ENCODE peak calls at places on chromosomes 11 and 22, in four cellular contexts. G is memory B cell; H is bronchial epithelial cell; Y is activated CD8-positive, alpha-beta memory T cell treated with anti-CD3 and anti-CD28 coated beads for 24 hours. J is an unnamed sample.

GRCh38 chr11:85310479-85310878 is 316.7 kb downstream of the DLG2 start:
- DNase-seq in G (no peak), H (no peak), Y (no peak), J (no peak)

GRCh38 chr11:64868904-64869570 is 9.4 kb downstream of the EHD1 start:
- DNase-seq in G (no peak), H (peak; percentile 92), Y (peak; percentile 77), J (peak; percentile 97)

GRCh38 chr22:17300926-17301325 is 68.3 kb upstream of the CECR2 start:
- DNase-seq in G (no peak), H (no peak), Y (no peak), J (no peak)

GRCh38 chr11:33086017-33086416 is 46.6 kb downstream of the TCP11L1 start:
- DNase-seq in G (no peak), H (no peak), Y (no peak), J (no peak)

GRCh38 chr22:17634696-17635095 is 3.9 kb upstream of the BCL2L13 start:
- DNase-seq in G (no peak), H (no peak), Y (no peak), J (no peak)

GRCh38 chr11:61327669-61328071 is 5.2 kb downstream of the DDB1 start:
- DNase-seq in G (no peak), H (no peak), Y (no peak), J (no peak)

GRCh38 chr22:21047035-21047661 is 1.4 kb downstream of the LRRC74B start:
- DNase-seq in G (no peak), H (no peak), Y (no peak), J (no peak)

GRCh38 chr11:35804446-35805040 is 139.3 kb upstream of the LDLRAD3 start:
- DNase-seq in G (no peak), H (no peak), Y (no peak), J (no peak)

GRCh38 chr11:65652511-65653228 is 10.0 kb downstream of the RELA start:
- DNase-seq in G (peak; percentile 94), H (peak; percentile 83), Y (peak; percentile 99), J (peak; percentile 95)

GRCh38 chr11:1655168-1656060 is 25.8 kb downstream of the KRTAP5-5 start:
- DNase-seq in G (no peak), H (no peak), Y (no peak), J (no peak)

GRCh38 chr11:60831501-60832079 is 10.3 kb upstream of the CCDC86 start:
- DNase-seq in G (no peak), H (peak; percentile 84), Y (no peak), J (peak; percentile 94)

GRCh38 chr22:17742528-17742902 is 31.8 kb downstream of the BID start:
- DNase-seq in G (peak; percentile 72), H (peak; percentile 60), Y (peak; percentile 89), J (peak; percentile 74)

GRCh38 chr11:75350743-75351540 is 519 bp downstream of the ARRB1 start:
- DNase-seq in G (no peak), H (peak; percentile 23), Y (peak; percentile 79), J (peak; percentile 33)

GRCh38 chr11:17547051-17547577 is at the start of gene OTOG:
- DNase-seq in G (no peak), H (peak; percentile 24), Y (no peak), J (peak; percentile 10)

GRCh38 chr22:48939441-48940265 is 888.0 kb downstream of the BRD1 start:
- DNase-seq in G (no peak), H (no peak), Y (no peak), J (no peak)

GRCh38 chr11:124605719-124606118 is 5.5 kb upstream of the PANX3 start:
- DNase-seq in G (no peak), H (no peak), Y (no peak), J (no peak)

GRCh38 chr11:5291207-5291838 is 10.4 kb downstream of the OR51B4 start:
- DNase-seq in G (no peak), H (peak; percentile 70), Y (no peak), J (peak; percentile 46)

GRCh38 chr22:32775957-32776356 is 25.5 kb upstream of the TIMP3 start:
- DNase-seq in G (no peak), H (no peak), Y (no peak), J (no peak)

J was measured in PC-3.